ENCODE peak calls at places on chromosomes 3 and 15, in eight cellular contexts. C, U, B, M, Q, W, X and G are unnamed samples.
A peak's percentile ranks its signal among the peaks of the same experiment; 100 is the strongest.

GRCh38 chr3:126021224-126021623 is 52.2 kb downstream of the ROPN1B start:
- DNase-seq in B (no peak), X (no peak), W (no peak), U (no peak), M (no peak), C (no peak), Q (no peak), G (no peak)

GRCh38 chr3:42256135-42256819 is 9.7 kb downstream of the CCK start:
- DNase-seq in B (no peak), M (no peak), X (no peak), Q (no peak), U (no peak), C (no peak), W (no peak), G (no peak)

GRCh38 chr3:31532587-31533168 is at the start of gene STT3B:
- DNase-seq in C (no peak), M (no peak), U (no peak), X (peak; percentile 80), B (no peak), Q (peak; percentile 86), W (peak; percentile 71), G (no peak)

GRCh38 chr15:89492934-89493631 is 3.3 kb downstream of the RHCG start:
- DNase-seq in B (no peak), Q (no peak), M (no peak), C (no peak), X (peak; percentile 24), W (no peak), U (no peak), G (no peak)

GRCh38 chr15:30649952-30650929 is 24.3 kb downstream of the ARHGAP11B start:
- DNase-seq in C (no peak), M (no peak), W (no peak), X (no peak), B (no peak), Q (no peak), U (no peak), G (no peak)

GRCh38 chr3:57530071-57530608 is 14.0 kb downstream of the DNAH12 start:
- DNase-seq in U (no peak), Q (no peak), W (no peak), M (no peak), C (no peak), X (no peak), B (no peak), G (no peak)

GRCh38 chr3:16183601-16184270 is 9.3 kb downstream of the GALNT15 start:
- DNase-seq in X (no peak), C (no peak), Q (no peak), W (no peak), M (peak; percentile 33), B (no peak), U (no peak), G (no peak)

GRCh38 chr3:30810617-30811016 is 83.8 kb downstream of the GADL1 start:
- DNase-seq in X (no peak), W (no peak), B (peak; percentile 18), M (no peak), Q (peak; percentile 12), C (no peak), U (no peak), G (no peak)

GRCh38 chr3:194140520-194141414 is 4.8 kb downstream of the HES1 start:
- DNase-seq in U (peak; percentile 33), W (peak; percentile 71), X (peak; percentile 65), M (peak; percentile 85), B (peak; percentile 23), C (no peak), Q (peak; percentile 68), G (peak; percentile 28)

GRCh38 chr3:63855333-63855940 is 8.2 kb downstream of the THOC7 start:
- DNase-seq in W (no peak), U (no peak), M (no peak), X (no peak), C (no peak), B (no peak), Q (no peak), G (no peak)

GRCh38 chr15:89068325-89068784 is 19.9 kb upstream of the ABHD2 start:
- DNase-seq in Q (no peak), X (no peak), M (no peak), W (no peak), U (no peak), B (peak; percentile 22), C (no peak), G (no peak)

GRCh38 chr3:71955549-71956373 is 170.8 kb upstream of the PROK2 start:
- DNase-seq in Q (peak; percentile 61), M (peak; percentile 80), X (peak; percentile 78), B (no peak), U (no peak), W (peak; percentile 87), C (peak; percentile 13), G (peak; percentile 38)

GRCh38 chr15:73329501-73330200 is 39.1 kb downstream of the HCN4 start:
- DNase-seq in C (no peak), X (no peak), B (no peak), M (no peak), Q (no peak), W (no peak), U (no peak), G (no peak)

GRCh38 chr3:9249273-9250192 is at the start of gene SRGAP3:
- DNase-seq in C (no peak), X (peak; percentile 86), U (peak; percentile 60), M (peak; percentile 95), B (peak; percentile 69), W (peak; percentile 91), Q (peak; percentile 82), G (peak; percentile 54)

GRCh38 chr3:99872633-99873254 is 55.1 kb downstream of the CMSS1 start:
- DNase-seq in U (no peak), C (no peak), B (no peak), X (no peak), M (no peak), W (no peak), Q (no peak), G (no peak)

GRCh38 chr15:101294731-101295606 is at the start of gene SNRPA1:
- DNase-seq in B (peak; percentile 98), C (no peak), X (peak; percentile 99), Q (peak; percentile 99), U (peak; percentile 99), M (peak; percentile 98), W (peak; percentile 97), G (peak; percentile 94)

GRCh38 chr15:82301296-82302016 is 38.8 kb downstream of the SAXO2 start:
- DNase-seq in U (no peak), C (no peak), M (no peak), B (no peak), Q (no peak), X (no peak), W (no peak), G (no peak)

DNA sequence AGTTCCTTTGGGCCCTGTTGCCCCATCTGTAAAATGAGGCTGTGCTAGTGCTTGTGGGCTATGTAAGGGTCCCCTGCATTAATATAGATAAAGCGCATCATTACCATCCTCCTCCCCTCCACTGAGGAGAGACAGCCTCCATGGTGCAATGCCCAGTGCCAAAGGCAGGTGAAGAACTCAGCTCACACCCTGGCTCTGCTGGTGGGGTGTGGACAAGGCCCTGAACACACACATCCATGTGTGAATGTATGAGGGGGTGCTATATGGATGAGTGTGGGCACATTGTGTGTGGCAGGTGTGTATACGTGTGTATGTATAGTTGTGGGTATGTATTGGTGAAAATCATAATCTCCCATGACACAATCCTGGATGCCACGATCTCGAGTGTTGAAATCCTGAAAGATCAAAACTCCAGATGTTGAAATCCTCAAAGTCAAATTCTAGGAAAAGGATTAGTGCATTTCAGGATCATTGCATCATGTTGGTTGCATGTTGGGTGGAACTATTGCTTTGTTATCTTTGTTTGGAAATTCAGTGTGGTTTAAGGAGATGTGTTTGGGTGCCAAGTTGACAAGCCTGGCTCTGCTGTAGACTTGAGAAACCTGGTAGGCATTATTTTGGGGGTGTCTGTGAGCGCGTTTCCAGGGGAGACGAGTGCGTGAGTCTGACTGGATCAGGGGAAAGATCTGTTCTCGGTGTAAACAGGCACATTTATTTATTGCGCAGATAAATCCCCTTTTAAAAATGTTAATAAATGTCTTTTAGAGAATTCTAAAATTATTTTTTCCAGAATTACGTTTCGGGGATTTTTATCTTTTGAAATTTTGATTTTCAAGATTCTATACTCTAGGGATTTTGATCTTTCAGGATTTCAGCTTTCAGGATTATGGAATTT is 42.0 kb upstream of the SEC61A1 start:
- DNase-seq in X (no peak), M (no peak), C (no peak), Q (no peak), B (no peak), U (no peak), W (no peak), G (no peak)
- TF ChIP-seq CTCF in X (no peak), M (no peak), C (no peak), Q (no peak), B (no peak), U (no peak), W (no peak), G (no peak)

DNA sequence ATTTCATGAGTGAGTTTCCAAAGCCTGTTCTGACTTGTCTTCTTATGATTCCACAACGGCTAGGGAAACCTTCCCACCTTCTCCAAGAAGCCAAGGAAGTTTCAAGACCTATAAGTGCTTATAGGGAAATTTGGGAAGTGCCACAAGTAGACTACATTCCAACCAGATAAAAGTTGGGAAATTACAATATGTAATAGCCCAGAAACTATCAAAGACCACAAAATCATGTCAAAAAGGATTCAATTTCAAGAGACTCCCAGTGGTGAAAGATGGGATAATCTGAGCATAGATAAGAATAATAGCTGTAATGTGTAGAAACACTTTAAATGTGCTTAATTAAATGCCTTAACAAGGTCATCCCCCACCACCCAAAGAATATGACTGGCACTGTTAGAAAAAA is 169.2 kb upstream of the SLC2A2 start:
- DNase-seq in B (no peak), Q (no peak), U (no peak), X (no peak), M (no peak), C (no peak), W (no peak), G (no peak)
- TF ChIP-seq CTCF in B (no peak), Q (no peak), U (no peak), X (no peak), M (peak; percentile 34), C (no peak), W (peak; percentile 13), G (peak; percentile 24)

DNA sequence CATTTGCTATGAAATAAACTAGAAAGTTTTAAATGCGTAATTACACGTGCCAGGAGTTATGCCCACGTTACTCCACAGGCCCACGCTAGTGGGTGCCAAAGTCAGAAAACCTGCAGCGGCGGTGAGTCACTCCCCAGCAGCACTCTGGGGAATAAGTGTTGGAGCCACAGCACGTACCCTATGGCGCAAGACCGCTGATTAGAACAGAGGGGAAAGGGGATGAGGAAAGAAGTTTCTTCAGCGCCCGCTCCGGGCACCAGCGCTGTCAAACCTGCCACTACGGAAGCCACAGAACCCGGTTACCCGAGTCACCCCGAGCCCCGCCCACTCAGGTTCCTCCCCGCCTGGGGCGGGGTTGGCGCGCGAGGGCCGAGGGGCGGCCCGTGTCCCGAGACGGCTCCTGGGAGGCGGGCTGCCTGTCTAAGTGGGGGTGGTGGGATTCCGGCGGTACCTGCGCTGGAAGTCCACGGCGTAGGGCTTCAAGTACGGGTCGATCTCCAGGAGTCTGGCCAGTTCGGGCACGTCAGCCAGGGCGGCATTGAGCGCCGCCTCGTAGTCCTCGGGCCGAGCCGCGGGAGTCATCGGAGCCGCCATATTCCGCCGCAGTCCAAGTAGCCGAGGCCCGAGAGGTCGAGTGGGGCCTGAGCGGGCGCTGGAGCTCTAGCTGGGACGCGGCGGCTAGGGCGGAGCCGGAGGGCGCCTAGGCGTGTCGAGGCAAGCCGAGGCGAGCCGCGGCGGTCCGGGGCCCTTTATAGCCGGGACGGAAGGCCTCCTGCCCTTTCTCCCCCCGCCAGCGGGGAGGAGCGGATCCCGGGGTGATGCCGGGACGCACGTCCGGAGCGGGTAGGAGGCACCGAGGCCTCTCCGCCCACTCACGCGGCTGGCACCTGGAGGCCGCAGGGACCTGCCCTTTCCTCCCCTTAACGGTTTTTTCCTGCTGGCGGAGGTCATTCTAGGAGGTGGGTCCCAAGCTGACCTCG is at the start of gene GBE1:
- DNase-seq in U (peak; percentile 93), B (peak; percentile 84), Q (peak; percentile 93), W (peak; percentile 94), M (peak; percentile 94), C (peak; percentile 74), X (peak; percentile 91), G (peak; percentile 75)
- TF ChIP-seq CTCF in U (no peak), B (peak; percentile 33), Q (peak; percentile 51), W (peak; percentile 54), M (peak; percentile 31), C (peak; percentile 29), X (peak; percentile 51), G (peak; percentile 50)

GRCh38 chr3:180804871-180805430 is 107.5 kb upstream of the FXR1 start:
- DNase-seq in M (peak; percentile 89), U (no peak), X (no peak), W (peak; percentile 83), Q (no peak), B (no peak), C (no peak), G (no peak)
- TF ChIP-seq CTCF in M (peak; percentile 73), U (no peak), X (peak; percentile 2), W (peak; percentile 48), Q (peak; percentile 58), B (no peak), C (peak; percentile 63), G (peak; percentile 61)